ENCODE peak calls at places on chromosomes 3 and 15, in five cellular contexts. R, G, X, D and V are unnamed samples.

GRCh38 chr3:22269827-22270226 is 518.8 kb upstream of the ZNF385D start:
- DNase-seq in R (no peak), G (no peak), X (peak), D (no peak), V (no peak)

GRCh38 chr15:75688831-75689230 is 23.8 kb downstream of the CSPG4 start:
- DNase-seq in R (no peak), G (no peak), X (no peak), D (no peak), V (no peak)

GRCh38 chr3:61381745-61382392 is 130.6 kb upstream of the FHIT start:
- DNase-seq in R (peak), G (no peak), X (peak), D (no peak), V (no peak)

GRCh38 chr15:78051622-78052405 is 25.7 kb downstream of the TBC1D2B start:
- DNase-seq in R (no peak), G (no peak), X (peak), D (no peak), V (no peak)

GRCh38 chr3:42028474-42028873 is 62.7 kb upstream of the TRAK1 start:
- DNase-seq in R (no peak), G (no peak), X (no peak), D (no peak), V (no peak)

GRCh38 chr15:80846416-80846815 is 67.2 kb downstream of the CEMIP start:
- DNase-seq in R (no peak), G (no peak), X (no peak), D (no peak), V (no peak)

GRCh38 chr15:56495050-56495449 is 30.1 kb upstream of the MNS1 start:
- DNase-seq in R (no peak), G (no peak), X (no peak), D (no peak), V (no peak)

GRCh38 chr3:123713211-123713610 is 128.4 kb upstream of the HACD2 start:
- DNase-seq in R (no peak), G (no peak), X (no peak), D (no peak), V (no peak)

GRCh38 chr3:174844746-174845145 is 14.4 kb upstream of the NAALADL2 start:
- DNase-seq in R (no peak), G (no peak), X (no peak), D (no peak), V (no peak)

GRCh38 chr3:123632161-123632655 is 47.4 kb upstream of the HACD2 start:
- DNase-seq in R (no peak), G (no peak), X (no peak), D (no peak), V (no peak)

GRCh38 chr3:56782215-56782614 is 19.5 kb downstream of the ARHGEF3 start:
- DNase-seq in R (no peak), G (no peak), X (no peak), D (no peak), V (no peak)

GRCh38 chr3:67864587-67865183 is 210.3 kb upstream of the SUCLG2 start:
- DNase-seq in R (no peak), G (no peak), X (no peak), D (no peak), V (no peak)

GRCh38 chr3:11370134-11370533 is 97.9 kb downstream of the ATG7 start:
- DNase-seq in R (no peak), G (no peak), X (no peak), D (no peak), V (no peak)

GRCh38 chr15:31483053-31483923 is 156.7 kb downstream of the KLF13 start:
- DNase-seq in R (no peak), G (no peak), X (no peak), D (no peak), V (peak)

GRCh38 chr3:119676020-119676419 is 1.2 kb downstream of the COX17 start:
- DNase-seq in R (no peak), G (no peak), X (no peak), D (no peak), V (no peak)

GRCh38 chr3:142154186-142154585 is 4.8 kb upstream of the TFDP2 start:
- DNase-seq in R (no peak), G (no peak), X (no peak), D (no peak), V (no peak)

GRCh38 chr3:156187146-156187769 is 66.9 kb downstream of the KCNAB1 start:
- DNase-seq in R (no peak), G (no peak), X (peak), D (no peak), V (no peak)

GRCh38 chr3:125177746-125178145 is 34.8 kb downstream of the SLC12A8 start:
- DNase-seq in R (no peak), G (no peak), X (no peak), D (no peak), V (no peak)

GRCh38 chr15:31925541-31925940 is 104.8 kb upstream of the CHRNA7 start:
- DNase-seq in R (no peak), G (no peak), X (no peak), D (no peak), V (no peak)

GRCh38 chr15:36947035-36947719 is 153.2 kb downstream of the MEIS2 start:
- DNase-seq in R (no peak), G (no peak), X (no peak), D (no peak), V (no peak)

GRCh38 chr3:187973977-187974856 is 179.7 kb upstream of the LPP start:
- DNase-seq in R (no peak), G (no peak), X (no peak), D (no peak), V (no peak)

GRCh38 chr3:138426211-138426610 is 8.2 kb upstream of the ESYT3 start:
- DNase-seq in R (no peak), G (no peak), X (peak), D (no peak), V (no peak)

GRCh38 chr15:36978625-36979024 is 121.7 kb downstream of the MEIS2 start:
- DNase-seq in R (no peak), G (no peak), X (no peak), D (no peak), V (no peak)

GRCh38 chr3:141303481-141304223 is 64.7 kb upstream of the ZBTB38 start:
- DNase-seq in R (peak), G (peak), X (peak), D (no peak), V (peak)

GRCh38 chr3:141191097-141191749 is 40.4 kb upstream of the PXYLP1 start:
- DNase-seq in R (no peak), G (no peak), X (peak), D (no peak), V (no peak)

GRCh38 chr15:41678742-41679141 is 18.5 kb downstream of the MGA start:
- DNase-seq in R (no peak), G (no peak), X (no peak), D (no peak), V (no peak)

GRCh38 chr3:127368186-127369032 is 80.6 kb upstream of the PRR20G start:
- DNase-seq in R (peak), G (no peak), X (no peak), D (no peak), V (no peak)

GRCh38 chr3:126921425-126921824 is 61.5 kb upstream of the PLXNA1 start:
- DNase-seq in R (no peak), G (no peak), X (no peak), D (no peak), V (no peak)

GRCh38 chr3:46878796-46879436 is 1.4 kb downstream of the PTH1R start:
- DNase-seq in R (no peak), G (peak), X (peak), D (no peak), V (no peak)

GRCh38 chr3:106711650-106712049 is 665.6 kb upstream of the CCDC54 start:
- DNase-seq in R (no peak), G (no peak), X (peak), D (no peak), V (no peak)

GRCh38 chr15:100858294-100858693 is 21.3 kb upstream of the ALDH1A3 start:
- DNase-seq in R (no peak), G (no peak), X (no peak), D (no peak), V (no peak)

GRCh38 chr3:114892117-114892870 is 254.8 kb downstream of the ZBTB20 start:
- DNase-seq in R (no peak), G (no peak), X (no peak), D (no peak), V (no peak)

GRCh38 chr3:4752201-4753072 is 226.8 kb upstream of the BHLHE40 start:
- DNase-seq in R (no peak), G (no peak), X (no peak), D (no peak), V (no peak)

GRCh38 chr3:106829206-106829605 is 548.0 kb upstream of the CCDC54 start:
- DNase-seq in R (no peak), G (no peak), X (peak), D (no peak), V (no peak)

GRCh38 chr3:39519554-39519953 is 52.1 kb downstream of the MOBP start:
- DNase-seq in R (no peak), G (no peak), X (no peak), D (no peak), V (no peak)